ENCODE peak calls at places on chromosomes 13 and 19, in ten cellular contexts. One of them, this sample, is unnamed.

GRCh38 chr13:110352735-110353134 is 45.7 kb downstream of the COL4A2 start:
- DNase-seq in epithelial cell of esophagus: no peak
- DNase-seq in HT-29: no peak
- DNase-seq in OCI-M1: no peak
- DNase-seq in RCC 7860: no peak
- DNase-seq in activated T-cell treated with anti-CD3 and anti-CD28 coated beads, Interleukin-2, amount 50 U/mL, for 48 hours: no peak
- DNase-seq in Calu3: no peak
- DNase-seq in AG09309: no peak
- DNase-seq in stimulated activated naive CD8-positive, alpha-beta T cell treated with anti-CD3 and anti-CD28 coated beads, Interleukin-15, amount 100 ng/mL, for 72 hours: no peak
- DNase-seq in central memory CD8-positive, alpha-beta T cell: no peak
- DNase-seq in this sample: no peak

GRCh38 chr19:49363265-49364082 is at the start of gene DKKL1:
- DNase-seq in epithelial cell of esophagus: peak
- DNase-seq in HT-29: peak
- DNase-seq in OCI-M1: peak
- DNase-seq in RCC 7860: no peak
- DNase-seq in activated T-cell treated with anti-CD3 and anti-CD28 coated beads, Interleukin-2, amount 50 U/mL, for 48 hours: peak
- DNase-seq in Calu3: peak
- DNase-seq in AG09309: peak
- DNase-seq in stimulated activated naive CD8-positive, alpha-beta T cell treated with anti-CD3 and anti-CD28 coated beads, Interleukin-15, amount 100 ng/mL, for 72 hours: peak
- DNase-seq in central memory CD8-positive, alpha-beta T cell: peak
- DNase-seq in this sample: peak

GRCh38 chr13:93217701-93218100 is 8.9 kb upstream of the GPC6 start:
- DNase-seq in epithelial cell of esophagus: peak
- DNase-seq in HT-29: no peak
- DNase-seq in OCI-M1: no peak
- DNase-seq in RCC 7860: no peak
- DNase-seq in activated T-cell treated with anti-CD3 and anti-CD28 coated beads, Interleukin-2, amount 50 U/mL, for 48 hours: no peak
- DNase-seq in Calu3: no peak
- DNase-seq in AG09309: no peak
- DNase-seq in stimulated activated naive CD8-positive, alpha-beta T cell treated with anti-CD3 and anti-CD28 coated beads, Interleukin-15, amount 100 ng/mL, for 72 hours: no peak
- DNase-seq in central memory CD8-positive, alpha-beta T cell: no peak
- DNase-seq in this sample: no peak

GRCh38 chr13:35909837-35910236 is 221.3 kb downstream of the DCLK1 start:
- DNase-seq in epithelial cell of esophagus: no peak
- DNase-seq in HT-29: no peak
- DNase-seq in OCI-M1: no peak
- DNase-seq in RCC 7860: no peak
- DNase-seq in activated T-cell treated with anti-CD3 and anti-CD28 coated beads, Interleukin-2, amount 50 U/mL, for 48 hours: no peak
- DNase-seq in Calu3: no peak
- DNase-seq in AG09309: no peak
- DNase-seq in stimulated activated naive CD8-positive, alpha-beta T cell treated with anti-CD3 and anti-CD28 coated beads, Interleukin-15, amount 100 ng/mL, for 72 hours: no peak
- DNase-seq in central memory CD8-positive, alpha-beta T cell: no peak
- DNase-seq in this sample: no peak

GRCh38 chr19:41646589-41647204 is 19.8 kb upstream of the CEACAM4 start:
- DNase-seq in epithelial cell of esophagus: no peak
- DNase-seq in HT-29: no peak
- DNase-seq in OCI-M1: peak
- DNase-seq in RCC 7860: no peak
- DNase-seq in activated T-cell treated with anti-CD3 and anti-CD28 coated beads, Interleukin-2, amount 50 U/mL, for 48 hours: peak
- DNase-seq in Calu3: no peak
- DNase-seq in AG09309: no peak
- DNase-seq in stimulated activated naive CD8-positive, alpha-beta T cell treated with anti-CD3 and anti-CD28 coated beads, Interleukin-15, amount 100 ng/mL, for 72 hours: peak
- DNase-seq in central memory CD8-positive, alpha-beta T cell: no peak
- DNase-seq in this sample: no peak

GRCh38 chr19:35533822-35534521 is 716 bp downstream of the GAPDHS start:
- DNase-seq in epithelial cell of esophagus: peak
- DNase-seq in HT-29: peak
- DNase-seq in OCI-M1: no peak
- DNase-seq in RCC 7860: no peak
- DNase-seq in activated T-cell treated with anti-CD3 and anti-CD28 coated beads, Interleukin-2, amount 50 U/mL, for 48 hours: peak
- DNase-seq in Calu3: peak
- DNase-seq in AG09309: no peak
- DNase-seq in stimulated activated naive CD8-positive, alpha-beta T cell treated with anti-CD3 and anti-CD28 coated beads, Interleukin-15, amount 100 ng/mL, for 72 hours: peak
- DNase-seq in central memory CD8-positive, alpha-beta T cell: no peak
- DNase-seq in this sample: peak

GRCh38 chr19:15464394-15465385 is at the start of gene RASAL3:
- DNase-seq in epithelial cell of esophagus: no peak
- DNase-seq in HT-29: no peak
- DNase-seq in OCI-M1: no peak
- DNase-seq in RCC 7860: no peak
- DNase-seq in activated T-cell treated with anti-CD3 and anti-CD28 coated beads, Interleukin-2, amount 50 U/mL, for 48 hours: peak
- DNase-seq in Calu3: no peak
- DNase-seq in AG09309: no peak
- DNase-seq in stimulated activated naive CD8-positive, alpha-beta T cell treated with anti-CD3 and anti-CD28 coated beads, Interleukin-15, amount 100 ng/mL, for 72 hours: peak
- DNase-seq in central memory CD8-positive, alpha-beta T cell: peak
- DNase-seq in this sample: peak

GRCh38 chr19:7874080-7874856 is at the start of gene PRR36:
- DNase-seq in epithelial cell of esophagus: peak
- DNase-seq in HT-29: peak
- DNase-seq in OCI-M1: no peak
- DNase-seq in RCC 7860: no peak
- DNase-seq in activated T-cell treated with anti-CD3 and anti-CD28 coated beads, Interleukin-2, amount 50 U/mL, for 48 hours: no peak
- DNase-seq in Calu3: peak
- DNase-seq in AG09309: no peak
- DNase-seq in stimulated activated naive CD8-positive, alpha-beta T cell treated with anti-CD3 and anti-CD28 coated beads, Interleukin-15, amount 100 ng/mL, for 72 hours: no peak
- DNase-seq in central memory CD8-positive, alpha-beta T cell: no peak
- DNase-seq in this sample: peak

GRCh38 chr13:109780880-109781383 is 5.5 kb downstream of the IRS2 start:
- DNase-seq in epithelial cell of esophagus: peak
- DNase-seq in HT-29: peak
- DNase-seq in OCI-M1: no peak
- DNase-seq in RCC 7860: no peak
- DNase-seq in activated T-cell treated with anti-CD3 and anti-CD28 coated beads, Interleukin-2, amount 50 U/mL, for 48 hours: no peak
- DNase-seq in Calu3: no peak
- DNase-seq in AG09309: no peak
- DNase-seq in stimulated activated naive CD8-positive, alpha-beta T cell treated with anti-CD3 and anti-CD28 coated beads, Interleukin-15, amount 100 ng/mL, for 72 hours: no peak
- DNase-seq in central memory CD8-positive, alpha-beta T cell: no peak
- DNase-seq in this sample: no peak

GRCh38 chr13:32314271-32314967 is 744 bp downstream of the ZAR1L start:
- DNase-seq in epithelial cell of esophagus: no peak
- DNase-seq in HT-29: no peak
- DNase-seq in OCI-M1: no peak
- DNase-seq in RCC 7860: no peak
- DNase-seq in activated T-cell treated with anti-CD3 and anti-CD28 coated beads, Interleukin-2, amount 50 U/mL, for 48 hours: no peak
- DNase-seq in Calu3: no peak
- DNase-seq in AG09309: no peak
- DNase-seq in stimulated activated naive CD8-positive, alpha-beta T cell treated with anti-CD3 and anti-CD28 coated beads, Interleukin-15, amount 100 ng/mL, for 72 hours: no peak
- DNase-seq in central memory CD8-positive, alpha-beta T cell: no peak
- DNase-seq in this sample: peak

GRCh38 chr13:35198821-35199220 is 256.8 kb downstream of the NBEA start:
- DNase-seq in epithelial cell of esophagus: no peak
- DNase-seq in HT-29: no peak
- DNase-seq in OCI-M1: no peak
- DNase-seq in RCC 7860: no peak
- DNase-seq in activated T-cell treated with anti-CD3 and anti-CD28 coated beads, Interleukin-2, amount 50 U/mL, for 48 hours: no peak
- DNase-seq in Calu3: no peak
- DNase-seq in AG09309: no peak
- DNase-seq in stimulated activated naive CD8-positive, alpha-beta T cell treated with anti-CD3 and anti-CD28 coated beads, Interleukin-15, amount 100 ng/mL, for 72 hours: no peak
- DNase-seq in central memory CD8-positive, alpha-beta T cell: no peak
- DNase-seq in this sample: no peak

GRCh38 chr19:33673996-33674395 is 52.2 kb downstream of the CHST8 start:
- DNase-seq in epithelial cell of esophagus: no peak
- DNase-seq in HT-29: no peak
- DNase-seq in OCI-M1: no peak
- DNase-seq in RCC 7860: no peak
- DNase-seq in activated T-cell treated with anti-CD3 and anti-CD28 coated beads, Interleukin-2, amount 50 U/mL, for 48 hours: no peak
- DNase-seq in Calu3: no peak
- DNase-seq in AG09309: no peak
- DNase-seq in stimulated activated naive CD8-positive, alpha-beta T cell treated with anti-CD3 and anti-CD28 coated beads, Interleukin-15, amount 100 ng/mL, for 72 hours: no peak
- DNase-seq in central memory CD8-positive, alpha-beta T cell: no peak
- DNase-seq in this sample: no peak

GRCh38 chr19:54040003-54040402 is 23.7 kb downstream of the VSTM1 start:
- DNase-seq in epithelial cell of esophagus: no peak
- DNase-seq in HT-29: no peak
- DNase-seq in OCI-M1: no peak
- DNase-seq in RCC 7860: no peak
- DNase-seq in activated T-cell treated with anti-CD3 and anti-CD28 coated beads, Interleukin-2, amount 50 U/mL, for 48 hours: no peak
- DNase-seq in Calu3: no peak
- DNase-seq in AG09309: no peak
- DNase-seq in stimulated activated naive CD8-positive, alpha-beta T cell treated with anti-CD3 and anti-CD28 coated beads, Interleukin-15, amount 100 ng/mL, for 72 hours: no peak
- DNase-seq in central memory CD8-positive, alpha-beta T cell: no peak
- DNase-seq in this sample: no peak

GRCh38 chr13:33744589-33745369 is 73.2 kb upstream of the RFC3 start:
- DNase-seq in epithelial cell of esophagus: no peak
- DNase-seq in HT-29: peak
- DNase-seq in OCI-M1: no peak
- DNase-seq in RCC 7860: no peak
- DNase-seq in activated T-cell treated with anti-CD3 and anti-CD28 coated beads, Interleukin-2, amount 50 U/mL, for 48 hours: no peak
- DNase-seq in Calu3: no peak
- DNase-seq in AG09309: no peak
- DNase-seq in stimulated activated naive CD8-positive, alpha-beta T cell treated with anti-CD3 and anti-CD28 coated beads, Interleukin-15, amount 100 ng/mL, for 72 hours: no peak
- DNase-seq in central memory CD8-positive, alpha-beta T cell: no peak
- DNase-seq in this sample: peak

GRCh38 chr19:35249146-35249847 is 495 bp downstream of the LSR start:
- DNase-seq in epithelial cell of esophagus: peak
- DNase-seq in HT-29: peak
- DNase-seq in OCI-M1: no peak
- DNase-seq in RCC 7860: no peak
- DNase-seq in activated T-cell treated with anti-CD3 and anti-CD28 coated beads, Interleukin-2, amount 50 U/mL, for 48 hours: no peak
- DNase-seq in Calu3: peak
- DNase-seq in AG09309: no peak
- DNase-seq in stimulated activated naive CD8-positive, alpha-beta T cell treated with anti-CD3 and anti-CD28 coated beads, Interleukin-15, amount 100 ng/mL, for 72 hours: no peak
- DNase-seq in central memory CD8-positive, alpha-beta T cell: no peak
- DNase-seq in this sample: no peak

GRCh38 chr13:112506046-112506445 is 81.9 kb downstream of the TUBGCP3 start:
- DNase-seq in epithelial cell of esophagus: peak
- DNase-seq in HT-29: no peak
- DNase-seq in OCI-M1: no peak
- DNase-seq in RCC 7860: no peak
- DNase-seq in activated T-cell treated with anti-CD3 and anti-CD28 coated beads, Interleukin-2, amount 50 U/mL, for 48 hours: no peak
- DNase-seq in Calu3: no peak
- DNase-seq in AG09309: no peak
- DNase-seq in stimulated activated naive CD8-positive, alpha-beta T cell treated with anti-CD3 and anti-CD28 coated beads, Interleukin-15, amount 100 ng/mL, for 72 hours: no peak
- DNase-seq in central memory CD8-positive, alpha-beta T cell: no peak
- DNase-seq in this sample: no peak

GRCh38 chr19:4639531-4640246 is 373 bp downstream of the TNFAIP8L1 start:
- DNase-seq in epithelial cell of esophagus: no peak
- DNase-seq in HT-29: no peak
- DNase-seq in OCI-M1: no peak
- DNase-seq in RCC 7860: no peak
- DNase-seq in activated T-cell treated with anti-CD3 and anti-CD28 coated beads, Interleukin-2, amount 50 U/mL, for 48 hours: no peak
- DNase-seq in Calu3: no peak
- DNase-seq in AG09309: no peak
- DNase-seq in stimulated activated naive CD8-positive, alpha-beta T cell treated with anti-CD3 and anti-CD28 coated beads, Interleukin-15, amount 100 ng/mL, for 72 hours: no peak
- DNase-seq in central memory CD8-positive, alpha-beta T cell: no peak
- DNase-seq in this sample: no peak

GRCh38 chr13:106033634-106034033 is 501.8 kb downstream of the EFNB2 start:
- DNase-seq in epithelial cell of esophagus: peak
- DNase-seq in HT-29: peak
- DNase-seq in OCI-M1: peak
- DNase-seq in RCC 7860: no peak
- DNase-seq in activated T-cell treated with anti-CD3 and anti-CD28 coated beads, Interleukin-2, amount 50 U/mL, for 48 hours: no peak
- DNase-seq in Calu3: no peak
- DNase-seq in AG09309: peak
- DNase-seq in stimulated activated naive CD8-positive, alpha-beta T cell treated with anti-CD3 and anti-CD28 coated beads, Interleukin-15, amount 100 ng/mL, for 72 hours: no peak
- DNase-seq in central memory CD8-positive, alpha-beta T cell: no peak
- DNase-seq in this sample: no peak

GRCh38 chr13:21674271-21675009 is 3.6 kb downstream of the FGF9 start:
- DNase-seq in epithelial cell of esophagus: no peak
- DNase-seq in HT-29: peak
- DNase-seq in OCI-M1: no peak
- DNase-seq in RCC 7860: no peak
- DNase-seq in activated T-cell treated with anti-CD3 and anti-CD28 coated beads, Interleukin-2, amount 50 U/mL, for 48 hours: peak
- DNase-seq in Calu3: no peak
- DNase-seq in AG09309: no peak
- DNase-seq in stimulated activated naive CD8-positive, alpha-beta T cell treated with anti-CD3 and anti-CD28 coated beads, Interleukin-15, amount 100 ng/mL, for 72 hours: peak
- DNase-seq in central memory CD8-positive, alpha-beta T cell: no peak
- DNase-seq in this sample: peak

GRCh38 chr19:11014403-11014911 is 53.6 kb downstream of the SMARCA4 start:
- DNase-seq in epithelial cell of esophagus: no peak
- DNase-seq in HT-29: no peak
- DNase-seq in OCI-M1: no peak
- DNase-seq in RCC 7860: no peak
- DNase-seq in activated T-cell treated with anti-CD3 and anti-CD28 coated beads, Interleukin-2, amount 50 U/mL, for 48 hours: no peak
- DNase-seq in Calu3: no peak
- DNase-seq in AG09309: no peak
- DNase-seq in stimulated activated naive CD8-positive, alpha-beta T cell treated with anti-CD3 and anti-CD28 coated beads, Interleukin-15, amount 100 ng/mL, for 72 hours: no peak
- DNase-seq in central memory CD8-positive, alpha-beta T cell: no peak
- DNase-seq in this sample: no peak

GRCh38 chr13:114145256-114145655 is 12.8 kb upstream of the RASA3 start:
- DNase-seq in epithelial cell of esophagus: no peak
- DNase-seq in HT-29: no peak
- DNase-seq in OCI-M1: no peak
- DNase-seq in RCC 7860: no peak
- DNase-seq in activated T-cell treated with anti-CD3 and anti-CD28 coated beads, Interleukin-2, amount 50 U/mL, for 48 hours: peak
- DNase-seq in Calu3: no peak
- DNase-seq in AG09309: no peak
- DNase-seq in stimulated activated naive CD8-positive, alpha-beta T cell treated with anti-CD3 and anti-CD28 coated beads, Interleukin-15, amount 100 ng/mL, for 72 hours: no peak
- DNase-seq in central memory CD8-positive, alpha-beta T cell: no peak
- DNase-seq in this sample: no peak

This sample was measured in KBM-7.